ENCODE peak calls at places on chromosomes 1 and 21, in four cellular contexts. One of them, this sample, is unnamed.

GRCh38 chr1:58443986-58444603 is 102.4 kb downstream of the OMA1 start:
- DNase-seq in BE2C: no peak
- DNase-seq in BJ: peak
- DNase-seq in right lobe of liver: no peak
- DNase-seq in this sample: no peak

GRCh38 chr1:7085521-7085920 is 300.3 kb downstream of the CAMTA1 start:
- DNase-seq in BE2C: no peak
- DNase-seq in BJ: no peak
- DNase-seq in right lobe of liver: no peak
- DNase-seq in this sample: no peak

GRCh38 chr1:167881786-167882185 is 32.1 kb downstream of the ADCY10 start:
- DNase-seq in BE2C: no peak
- DNase-seq in BJ: no peak
- DNase-seq in right lobe of liver: no peak
- DNase-seq in this sample: no peak

GRCh38 chr21:41677671-41678015 is 89.2 kb downstream of the RIPK4 start:
- DNase-seq in BE2C: no peak
- DNase-seq in BJ: no peak
- DNase-seq in right lobe of liver: no peak
- DNase-seq in this sample: no peak

GRCh38 chr1:156073740-156074139 is 8.5 kb downstream of the MEX3A start:
- DNase-seq in BE2C: no peak
- DNase-seq in BJ: no peak
- DNase-seq in right lobe of liver: no peak
- DNase-seq in this sample: no peak

GRCh38 chr1:228174482-228175315 is 9.1 kb downstream of the IBA57 start:
- DNase-seq in BE2C: peak
- DNase-seq in BJ: no peak
- DNase-seq in right lobe of liver: no peak
- DNase-seq in this sample: no peak

GRCh38 chr1:236605030-236605806 is 902 bp upstream of the HEATR1 start:
- DNase-seq in BE2C: no peak
- DNase-seq in BJ: no peak
- DNase-seq in right lobe of liver: no peak
- DNase-seq in this sample: no peak

GRCh38 chr1:98053471-98054366 is 132.9 kb upstream of the DPYD start:
- DNase-seq in BE2C: peak
- DNase-seq in BJ: no peak
- DNase-seq in right lobe of liver: peak
- DNase-seq in this sample: no peak

GRCh38 chr1:12810691-12811408 is 19.7 kb downstream of the PRAMEF1 start:
- DNase-seq in BE2C: no peak
- DNase-seq in BJ: no peak
- DNase-seq in right lobe of liver: no peak
- DNase-seq in this sample: no peak

GRCh38 chr21:32371913-32372314 is 20.9 kb downstream of the URB1 start:
- DNase-seq in BE2C: no peak
- DNase-seq in BJ: peak
- DNase-seq in right lobe of liver: no peak
- DNase-seq in this sample: no peak

GRCh38 chr1:183032122-183032921 is 9.1 kb downstream of the LAMC1 start:
- DNase-seq in BE2C: no peak
- DNase-seq in BJ: no peak
- DNase-seq in right lobe of liver: no peak
- DNase-seq in this sample: no peak

GRCh38 chr1:235649722-235650163 is at the start of gene GNG4:
- DNase-seq in BE2C: peak
- DNase-seq in BJ: no peak
- DNase-seq in right lobe of liver: no peak
- DNase-seq in this sample: no peak

GRCh38 chr1:221663321-221663720 is 78.6 kb downstream of the DUSP10 start:
- DNase-seq in BE2C: no peak
- DNase-seq in BJ: no peak
- DNase-seq in right lobe of liver: no peak
- DNase-seq in this sample: peak

GRCh38 chr21:45294509-45295291 is 7.0 kb upstream of the POFUT2 start:
- DNase-seq in BE2C: peak
- DNase-seq in BJ: peak
- DNase-seq in right lobe of liver: peak
- DNase-seq in this sample: no peak

GRCh38 chr1:23098463-23099170 is 70.0 kb downstream of the LUZP1 start:
- DNase-seq in BE2C: peak
- DNase-seq in BJ: no peak
- DNase-seq in right lobe of liver: no peak
- DNase-seq in this sample: no peak

GRCh38 chr1:211829343-211830054 is 1.1 kb downstream of the LPGAT1 start:
- DNase-seq in BE2C: peak
- DNase-seq in BJ: no peak
- DNase-seq in right lobe of liver: peak
- DNase-seq in this sample: peak

GRCh38 chr1:149848340-149848771 is 51.0 kb upstream of the BOLA1 start:
- DNase-seq in BE2C: no peak
- DNase-seq in BJ: no peak
- DNase-seq in right lobe of liver: peak
- DNase-seq in this sample: no peak

GRCh38 chr1:112264010-112264409 is 132.0 kb upstream of the CTTNBP2NL start:
- DNase-seq in BE2C: no peak
- DNase-seq in BJ: no peak
- DNase-seq in right lobe of liver: no peak
- DNase-seq in this sample: no peak

GRCh38 chr1:13697738-13698137 is 2.2 kb upstream of the PRDM2 start:
- DNase-seq in BE2C: no peak
- DNase-seq in BJ: no peak
- DNase-seq in right lobe of liver: no peak
- DNase-seq in this sample: no peak

GRCh38 chr21:35343046-35343816 is 294.1 kb upstream of the RUNX1 start:
- DNase-seq in BE2C: no peak
- DNase-seq in BJ: no peak
- DNase-seq in right lobe of liver: no peak
- DNase-seq in this sample: no peak
- H3K4me3 ChIP-seq in BE2C: no peak
- H3K4me3 ChIP-seq in BJ: no peak
- H3K4me3 ChIP-seq in right lobe of liver: no peak
- H3K4me3 ChIP-seq in this sample: no peak

GRCh38 chr1:222979561-222979960 is 163.5 kb downstream of the TLR5 start:
- DNase-seq in BE2C: no peak
- DNase-seq in BJ: no peak
- DNase-seq in right lobe of liver: no peak
- DNase-seq in this sample: no peak

GRCh38 chr1:222976453-222976852 is 161.6 kb downstream of the DISP1 start:
- DNase-seq in BE2C: no peak
- DNase-seq in BJ: no peak
- DNase-seq in right lobe of liver: no peak
- DNase-seq in this sample: no peak

GRCh38 chr1:222973561-222973960 is 158.7 kb downstream of the DISP1 start:
- DNase-seq in BE2C: no peak
- DNase-seq in BJ: no peak
- DNase-seq in right lobe of liver: no peak
- DNase-seq in this sample: no peak

GRCh38 chr1:222974496-222974895 is 159.7 kb downstream of the DISP1 start:
- DNase-seq in BE2C: no peak
- DNase-seq in BJ: peak
- DNase-seq in right lobe of liver: no peak
- DNase-seq in this sample: peak

DNA sequence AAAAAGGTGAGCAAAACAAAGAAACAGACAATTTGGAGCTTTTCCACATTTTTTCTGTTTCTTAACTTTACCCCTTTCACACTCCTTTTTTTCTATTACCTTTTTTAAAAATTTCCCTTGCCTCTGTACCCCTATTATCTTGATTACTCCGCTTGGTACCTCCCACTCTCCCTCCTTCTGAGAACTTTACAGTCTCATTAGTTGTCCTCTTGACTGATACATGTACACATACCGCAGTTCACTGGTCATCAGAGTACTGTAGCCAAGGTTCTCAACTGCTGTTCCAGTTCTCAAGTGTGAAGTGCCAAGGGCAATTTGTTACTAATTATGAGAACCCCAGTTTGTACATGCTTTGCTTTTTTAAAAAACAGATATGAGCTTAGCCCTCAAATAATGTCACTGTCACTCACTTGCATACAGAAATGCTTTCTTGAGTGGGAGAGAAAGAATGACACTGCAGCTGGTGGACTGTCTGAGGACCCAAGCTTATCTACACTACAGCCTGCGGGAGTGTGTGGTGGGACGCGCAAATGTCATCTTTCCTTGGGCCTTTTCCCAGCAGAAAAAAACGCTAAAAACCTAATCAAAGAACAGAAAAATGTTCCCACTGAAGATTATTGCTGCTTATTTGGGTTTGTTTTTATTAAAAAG is 160.8 kb downstream of the DISP1 start:
- DNase-seq in BE2C: no peak
- DNase-seq in BJ: no peak
- DNase-seq in right lobe of liver: no peak
- DNase-seq in this sample: no peak
- TF ChIP-seq CTCF in BE2C: no peak
- TF ChIP-seq CTCF in BJ: no peak
- TF ChIP-seq CTCF in right lobe of liver: no peak
- TF ChIP-seq CTCF in this sample: no peak

GRCh38 chr1:176555911-176556687 is 93.1 kb downstream of the PAPPA2 start:
- DNase-seq in BE2C: peak
- DNase-seq in BJ: no peak
- DNase-seq in right lobe of liver: no peak
- DNase-seq in this sample: no peak

GRCh38 chr1:176557543-176558258 is 94.7 kb downstream of the PAPPA2 start:
- DNase-seq in BE2C: no peak
- DNase-seq in BJ: no peak
- DNase-seq in right lobe of liver: no peak
- DNase-seq in this sample: no peak

GRCh38 chr1:176546825-176547224 is 83.8 kb downstream of the PAPPA2 start:
- DNase-seq in BE2C: no peak
- DNase-seq in BJ: no peak
- DNase-seq in right lobe of liver: no peak
- DNase-seq in this sample: no peak

DNA sequence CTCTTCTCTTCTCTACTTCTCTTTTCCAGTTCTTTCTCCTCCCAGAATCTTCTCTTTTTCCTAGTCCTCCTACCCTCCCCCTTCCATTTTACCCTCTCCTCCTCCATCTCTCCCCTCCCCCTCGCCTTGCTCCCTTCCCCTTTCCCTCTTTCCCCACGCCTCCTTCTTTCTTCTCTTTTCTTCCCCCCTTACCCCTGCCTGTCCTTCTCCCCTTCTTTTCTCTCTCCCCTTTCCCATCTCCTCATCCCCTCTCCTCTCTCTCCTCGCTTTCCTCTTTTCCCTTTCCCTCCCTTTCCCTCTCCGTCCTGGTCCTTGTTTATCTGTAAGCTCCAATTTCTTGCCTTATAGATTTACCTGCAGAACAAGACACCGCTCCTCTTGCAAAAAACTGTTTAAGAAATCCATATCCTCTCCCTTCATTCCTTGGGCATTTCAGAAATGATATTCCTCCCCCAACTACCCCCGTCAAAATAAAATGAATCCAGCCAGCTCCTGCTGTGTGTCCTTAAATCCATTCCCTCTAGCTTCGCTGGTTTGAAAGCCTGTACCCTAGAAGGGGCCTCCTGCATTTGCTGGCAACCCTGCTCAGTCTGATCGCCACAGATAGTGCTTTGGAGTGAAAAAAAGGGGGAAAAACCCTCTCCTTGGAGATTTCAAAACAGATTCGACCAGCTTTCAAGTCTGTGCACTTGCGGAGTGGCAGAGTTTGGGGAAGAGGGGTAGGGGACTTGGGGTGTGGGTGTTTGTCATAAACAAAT is 89.4 kb downstream of the PAPPA2 start:
- DNase-seq in BE2C: no peak
- DNase-seq in BJ: no peak
- DNase-seq in right lobe of liver: no peak
- DNase-seq in this sample: no peak
- H3K4me3 ChIP-seq in BE2C: no peak
- H3K4me3 ChIP-seq in BJ: no peak
- H3K4me3 ChIP-seq in right lobe of liver: no peak
- H3K4me3 ChIP-seq in this sample: no peak

GRCh38 chr1:86753700-86754099 is 49.3 kb downstream of the SH3GLB1 start:
- DNase-seq in BE2C: no peak
- DNase-seq in BJ: no peak
- DNase-seq in right lobe of liver: no peak
- DNase-seq in this sample: no peak
- TF ChIP-seq CTCF in BE2C: peak
- TF ChIP-seq CTCF in BJ: no peak
- TF ChIP-seq CTCF in right lobe of liver: no peak
- TF ChIP-seq CTCF in this sample: peak

GRCh38 chr1:226871636-226872327 is 1.4 kb downstream of the PSEN2 start:
- DNase-seq in BE2C: no peak
- DNase-seq in BJ: no peak
- DNase-seq in right lobe of liver: no peak
- DNase-seq in this sample: no peak
- H3K4me3 ChIP-seq in BE2C: no peak
- H3K4me3 ChIP-seq in BJ: no peak
- H3K4me3 ChIP-seq in right lobe of liver: peak
- H3K4me3 ChIP-seq in this sample: peak

GRCh38 chr1:201506092-201506491 is 831 bp downstream of the CSRP1 start:
- DNase-seq in BE2C: no peak
- DNase-seq in BJ: no peak
- DNase-seq in right lobe of liver: no peak
- DNase-seq in this sample: no peak

GRCh38 chr1:201504799-201505504 is 2.0 kb downstream of the CSRP1 start:
- DNase-seq in BE2C: no peak
- DNase-seq in BJ: no peak
- DNase-seq in right lobe of liver: no peak
- DNase-seq in this sample: no peak

GRCh38 chr1:201506573-201507567 is at the start of gene CSRP1:
- DNase-seq in BE2C: peak
- DNase-seq in BJ: no peak
- DNase-seq in right lobe of liver: peak
- DNase-seq in this sample: no peak

GRCh38 chr1:201504179-201504631 is 2.7 kb downstream of the CSRP1 start:
- DNase-seq in BE2C: no peak
- DNase-seq in BJ: no peak
- DNase-seq in right lobe of liver: no peak
- DNase-seq in this sample: no peak

GRCh38 chr1:201505505-201505893 is 1.4 kb downstream of the CSRP1 start:
- DNase-seq in BE2C: no peak
- DNase-seq in BJ: no peak
- DNase-seq in right lobe of liver: no peak
- DNase-seq in this sample: no peak
- TF ChIP-seq CTCF in BE2C: no peak
- TF ChIP-seq CTCF in BJ: peak
- TF ChIP-seq CTCF in right lobe of liver: no peak
- TF ChIP-seq CTCF in this sample: no peak

DNA sequence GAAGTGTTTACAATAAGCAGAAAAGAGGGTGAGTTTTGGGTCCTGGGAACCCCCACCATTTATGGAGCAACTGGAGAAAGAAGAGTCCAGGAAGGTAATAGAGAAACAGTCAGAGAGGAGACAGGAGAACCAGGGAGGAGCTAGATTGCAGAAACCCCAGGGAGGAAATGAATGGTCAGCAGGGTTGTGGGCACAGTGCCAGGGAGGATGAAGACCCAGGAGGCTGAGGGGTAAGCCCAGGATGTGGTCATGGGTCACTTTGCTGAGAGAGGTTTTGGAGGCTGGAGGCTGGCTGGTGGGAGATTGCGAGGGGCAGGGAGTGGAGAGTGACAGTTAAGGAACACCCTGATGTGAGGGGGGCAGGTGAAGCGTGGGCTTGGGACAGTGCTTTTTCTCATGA is 169.9 kb upstream of the CSF3R start:
- DNase-seq in BE2C: no peak
- DNase-seq in BJ: no peak
- DNase-seq in right lobe of liver: no peak
- DNase-seq in this sample: no peak
- H3K4me3 ChIP-seq in BE2C: no peak
- H3K4me3 ChIP-seq in BJ: no peak
- H3K4me3 ChIP-seq in right lobe of liver: no peak
- H3K4me3 ChIP-seq in this sample: no peak